ENCODE peak calls at places on chromosome 19, in nine cellular contexts. One of them, this sample, is unnamed.

GRCh38 chr19:45322311-45322710 is 364 bp downstream of the CKM start:
- DNase-seq in lower lobe of right lung: no peak
- DNase-seq in thoracic aorta: no peak
- DNase-seq in thyroid gland: no peak
- DNase-seq in astrocyte: no peak
- DNase-seq in effector memory CD4-positive, alpha-beta T cell: no peak
- DNase-seq in esophagus squamous epithelium: no peak
- DNase-seq in left lung: no peak
- DNase-seq in mammary epithelial cell: no peak
- DNase-seq in this sample: no peak

GRCh38 chr19:45142016-45142727 is 18.6 kb downstream of the NKPD1 start:
- DNase-seq in thoracic aorta: no peak
- DNase-seq in mammary epithelial cell: no peak
- DNase-seq in astrocyte: no peak
- DNase-seq in left lung: no peak
- DNase-seq in effector memory CD4-positive, alpha-beta T cell: no peak
- DNase-seq in thyroid gland: no peak
- DNase-seq in esophagus squamous epithelium: no peak
- DNase-seq in lower lobe of right lung: no peak
- DNase-seq in this sample: no peak

GRCh38 chr19:45640849-45641273 is 1.7 kb upstream of the EML2 start:
- DNase-seq in thyroid gland: no peak
- DNase-seq in thoracic aorta: no peak
- DNase-seq in mammary epithelial cell: peak; percentile 85
- DNase-seq in esophagus squamous epithelium: no peak
- DNase-seq in lower lobe of right lung: peak; percentile 53
- DNase-seq in left lung: no peak
- DNase-seq in astrocyte: no peak
- DNase-seq in effector memory CD4-positive, alpha-beta T cell: no peak
- DNase-seq in this sample: no peak

GRCh38 chr19:32222594-32222993 is 122.8 kb upstream of the ZNF507 start:
- DNase-seq in effector memory CD4-positive, alpha-beta T cell: no peak
- DNase-seq in left lung: no peak
- DNase-seq in thoracic aorta: no peak
- DNase-seq in esophagus squamous epithelium: no peak
- DNase-seq in mammary epithelial cell: no peak
- DNase-seq in astrocyte: no peak
- DNase-seq in lower lobe of right lung: no peak
- DNase-seq in thyroid gland: no peak
- DNase-seq in this sample: no peak

GRCh38 chr19:46080561-46080960 is 39.8 kb upstream of the IGFL4 start:
- DNase-seq in left lung: no peak
- DNase-seq in mammary epithelial cell: peak; percentile 81
- DNase-seq in thoracic aorta: no peak
- DNase-seq in lower lobe of right lung: no peak
- DNase-seq in astrocyte: peak; percentile 100
- DNase-seq in thyroid gland: no peak
- DNase-seq in esophagus squamous epithelium: no peak
- DNase-seq in effector memory CD4-positive, alpha-beta T cell: no peak
- DNase-seq in this sample: peak; percentile 52

GRCh38 chr19:19661675-19662251 is 1.7 kb downstream of the ATP13A1 start:
- DNase-seq in mammary epithelial cell: no peak
- DNase-seq in effector memory CD4-positive, alpha-beta T cell: peak; percentile 48
- DNase-seq in thoracic aorta: no peak
- DNase-seq in esophagus squamous epithelium: no peak
- DNase-seq in lower lobe of right lung: peak; percentile 48
- DNase-seq in left lung: peak; percentile 66
- DNase-seq in astrocyte: no peak
- DNase-seq in thyroid gland: no peak
- DNase-seq in this sample: no peak

GRCh38 chr19:41554902-41555301 is 21.1 kb upstream of the CEACAM21 start:
- DNase-seq in effector memory CD4-positive, alpha-beta T cell: no peak
- DNase-seq in mammary epithelial cell: no peak
- DNase-seq in left lung: no peak
- DNase-seq in lower lobe of right lung: no peak
- DNase-seq in thoracic aorta: no peak
- DNase-seq in esophagus squamous epithelium: no peak
- DNase-seq in thyroid gland: no peak
- DNase-seq in astrocyte: no peak
- DNase-seq in this sample: no peak

GRCh38 chr19:387777-388176 is 21.2 kb downstream of the C2CD4C start:
- DNase-seq in left lung: no peak
- DNase-seq in astrocyte: no peak
- DNase-seq in esophagus squamous epithelium: no peak
- DNase-seq in mammary epithelial cell: no peak
- DNase-seq in thoracic aorta: no peak
- DNase-seq in effector memory CD4-positive, alpha-beta T cell: no peak
- DNase-seq in thyroid gland: no peak
- DNase-seq in lower lobe of right lung: no peak
- DNase-seq in this sample: no peak

GRCh38 chr19:17402982-17403855 is 2.2 kb downstream of the BST2 start:
- DNase-seq in left lung: no peak
- DNase-seq in astrocyte: no peak
- DNase-seq in esophagus squamous epithelium: no peak
- DNase-seq in thoracic aorta: no peak
- DNase-seq in thyroid gland: no peak
- DNase-seq in lower lobe of right lung: no peak
- DNase-seq in effector memory CD4-positive, alpha-beta T cell: no peak
- DNase-seq in mammary epithelial cell: no peak
- DNase-seq in this sample: no peak

DNA sequence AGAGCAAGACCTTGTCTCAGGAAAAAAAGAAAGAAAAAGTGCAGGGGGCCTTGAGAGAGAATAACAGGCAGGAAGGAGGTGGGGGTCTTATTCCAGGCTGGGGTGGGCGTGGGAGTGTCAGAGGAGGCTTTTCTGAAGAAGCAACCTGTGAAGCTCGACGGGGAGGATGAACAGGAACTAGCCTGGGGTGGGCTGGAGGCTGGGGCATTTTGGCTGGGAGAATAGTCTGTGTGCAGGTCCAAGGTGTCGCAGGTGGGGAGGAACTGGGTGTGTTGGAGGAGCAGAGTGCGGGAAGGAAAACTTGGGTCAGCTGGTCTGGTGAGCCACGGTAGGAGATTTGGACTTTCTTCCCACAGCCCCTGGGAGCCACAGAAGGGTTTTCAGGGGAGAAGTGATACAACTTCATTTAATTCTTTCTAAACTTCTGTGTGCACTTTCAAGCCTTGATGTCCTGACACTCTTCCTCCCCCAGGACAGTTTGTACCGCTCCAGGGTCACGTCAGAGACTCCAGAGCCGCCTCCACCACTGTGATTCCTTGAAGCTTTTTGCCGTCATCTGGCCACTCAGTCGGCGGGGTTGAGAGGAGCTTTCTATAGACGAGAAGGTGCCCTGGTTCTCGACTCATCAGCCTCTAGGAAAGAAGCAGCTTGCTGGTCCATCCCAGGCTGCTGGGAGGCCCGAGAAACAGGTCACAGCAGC is 138.7 kb downstream of the SIPA1L3 start:
- DNase-seq in astrocyte: no peak
- DNase-seq in lower lobe of right lung: no peak
- DNase-seq in left lung: peak; percentile 38
- DNase-seq in esophagus squamous epithelium: no peak
- DNase-seq in thoracic aorta: no peak
- DNase-seq in thyroid gland: no peak
- DNase-seq in effector memory CD4-positive, alpha-beta T cell: no peak
- DNase-seq in mammary epithelial cell: no peak
- DNase-seq in this sample: no peak
- H3K4me1 ChIP-seq in astrocyte: peaks cover 25% of the 10 kb centered on the region
- H3K4me1 ChIP-seq in lower lobe of right lung: peaks cover 13% of the 10 kb centered on the region
- H3K4me1 ChIP-seq in left lung: peaks cover 18% of the 10 kb centered on the region
- H3K4me1 ChIP-seq in esophagus squamous epithelium: no peaks in the 10 kb centered on the region
- H3K4me1 ChIP-seq in thoracic aorta: no peaks in the 10 kb centered on the region
- H3K4me1 ChIP-seq in thyroid gland: no peaks in the 10 kb centered on the region
- H3K4me1 ChIP-seq in effector memory CD4-positive, alpha-beta T cell: peaks cover 19% of the 10 kb centered on the region
- H3K4me1 ChIP-seq in mammary epithelial cell: no peaks in the 10 kb centered on the region
- H3K4me1 ChIP-seq in this sample: no peaks in the 10 kb centered on the region

GRCh38 chr19:10288662-10289166 is 1.0 kb upstream of the ICAM5 start:
- DNase-seq in effector memory CD4-positive, alpha-beta T cell: no peak
- DNase-seq in thoracic aorta: no peak
- DNase-seq in astrocyte: no peak
- DNase-seq in esophagus squamous epithelium: no peak
- DNase-seq in thyroid gland: no peak
- DNase-seq in mammary epithelial cell: no peak
- DNase-seq in left lung: peak; percentile 82
- DNase-seq in lower lobe of right lung: peak; percentile 76
- DNase-seq in this sample: peak; percentile 52
- H3K4me1 ChIP-seq in effector memory CD4-positive, alpha-beta T cell: peaks cover 69% of the 10 kb centered on the region
- H3K4me1 ChIP-seq in thoracic aorta: peaks cover 58% of the 10 kb centered on the region
- H3K4me1 ChIP-seq in astrocyte: peaks cover 32% of the 10 kb centered on the region
- H3K4me1 ChIP-seq in esophagus squamous epithelium: peaks cover 65% of the 10 kb centered on the region
- H3K4me1 ChIP-seq in thyroid gland: peaks cover 67% of the 10 kb centered on the region
- H3K4me1 ChIP-seq in mammary epithelial cell: peaks cover 56% of the 10 kb centered on the region
- H3K4me1 ChIP-seq in left lung: peaks cover 99% of the 10 kb centered on the region
- H3K4me1 ChIP-seq in lower lobe of right lung: peaks cover 100% of the 10 kb centered on the region
- H3K4me1 ChIP-seq in this sample: no peaks in the 10 kb centered on the region

DNA sequence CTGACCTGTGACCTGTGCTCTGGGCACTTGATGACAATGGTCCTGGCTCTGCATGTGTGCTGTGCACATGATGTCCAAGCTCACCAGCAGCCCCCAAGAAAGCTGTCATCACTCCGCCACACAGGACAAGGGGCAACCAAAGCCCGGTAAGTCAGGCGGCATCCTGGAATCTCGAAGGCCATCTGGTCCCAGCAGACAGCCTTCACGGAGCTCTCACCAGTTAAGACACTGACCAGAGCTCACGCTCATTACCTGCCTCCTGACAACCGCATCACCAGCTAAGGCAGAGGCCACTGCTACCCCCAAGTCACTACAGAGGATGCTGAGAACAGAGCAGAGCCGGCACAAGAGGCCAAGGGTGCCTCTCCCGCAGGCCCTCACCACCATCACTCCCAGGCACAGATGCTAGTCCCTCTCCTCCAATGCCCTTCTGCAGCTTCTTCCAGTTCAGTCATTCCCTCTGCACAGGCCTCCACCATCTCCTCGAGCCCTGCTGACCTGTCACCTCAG is 10.6 kb downstream of the PPP6R1 start:
- DNase-seq in lower lobe of right lung: no peak
- DNase-seq in mammary epithelial cell: no peak
- DNase-seq in astrocyte: no peak
- DNase-seq in thyroid gland: no peak
- DNase-seq in esophagus squamous epithelium: no peak
- DNase-seq in thoracic aorta: no peak
- DNase-seq in left lung: no peak
- DNase-seq in effector memory CD4-positive, alpha-beta T cell: no peak
- DNase-seq in this sample: no peak
- H3K4me1 ChIP-seq in lower lobe of right lung: peaks cover 56% of the 10 kb centered on the region
- H3K4me1 ChIP-seq in mammary epithelial cell: peaks cover 15% of the 10 kb centered on the region
- H3K4me1 ChIP-seq in astrocyte: peaks cover 16% of the 10 kb centered on the region
- H3K4me1 ChIP-seq in thyroid gland: peaks cover 53% of the 10 kb centered on the region
- H3K4me1 ChIP-seq in esophagus squamous epithelium: peaks cover 39% of the 10 kb centered on the region
- H3K4me1 ChIP-seq in thoracic aorta: peaks cover 7% of the 10 kb centered on the region
- H3K4me1 ChIP-seq in left lung: peaks cover 56% of the 10 kb centered on the region
- H3K4me1 ChIP-seq in effector memory CD4-positive, alpha-beta T cell: peaks cover 38% of the 10 kb centered on the region
- H3K4me1 ChIP-seq in this sample: no peaks in the 10 kb centered on the region

GRCh38 chr19:47511681-47512080 is 3.2 kb downstream of the NAPA start:
- DNase-seq in esophagus squamous epithelium: no peak
- DNase-seq in thoracic aorta: no peak
- DNase-seq in mammary epithelial cell: no peak
- DNase-seq in thyroid gland: no peak
- DNase-seq in effector memory CD4-positive, alpha-beta T cell: no peak
- DNase-seq in left lung: peak; percentile 36
- DNase-seq in astrocyte: no peak
- DNase-seq in lower lobe of right lung: no peak
- DNase-seq in this sample: no peak

GRCh38 chr19:47512948-47513319 is 1.9 kb downstream of the NAPA start:
- DNase-seq in thoracic aorta: no peak
- DNase-seq in astrocyte: no peak
- DNase-seq in effector memory CD4-positive, alpha-beta T cell: no peak
- DNase-seq in esophagus squamous epithelium: no peak
- DNase-seq in mammary epithelial cell: no peak
- DNase-seq in thyroid gland: no peak
- DNase-seq in left lung: no peak
- DNase-seq in lower lobe of right lung: no peak
- DNase-seq in this sample: no peak

GRCh38 chr19:47511128-47511517 is 3.7 kb downstream of the NAPA start:
- DNase-seq in mammary epithelial cell: no peak
- DNase-seq in lower lobe of right lung: no peak
- DNase-seq in thoracic aorta: no peak
- DNase-seq in effector memory CD4-positive, alpha-beta T cell: no peak
- DNase-seq in esophagus squamous epithelium: no peak
- DNase-seq in astrocyte: no peak
- DNase-seq in left lung: peak; percentile 60
- DNase-seq in thyroid gland: no peak
- DNase-seq in this sample: peak; percentile 85

GRCh38 chr19:47510516-47511127 is 4.2 kb downstream of the NAPA start:
- DNase-seq in thyroid gland: no peak
- DNase-seq in lower lobe of right lung: no peak
- DNase-seq in esophagus squamous epithelium: no peak
- DNase-seq in astrocyte: no peak
- DNase-seq in mammary epithelial cell: no peak
- DNase-seq in effector memory CD4-positive, alpha-beta T cell: no peak
- DNase-seq in thoracic aorta: no peak
- DNase-seq in left lung: peak; percentile 33
- DNase-seq in this sample: no peak

DNA sequence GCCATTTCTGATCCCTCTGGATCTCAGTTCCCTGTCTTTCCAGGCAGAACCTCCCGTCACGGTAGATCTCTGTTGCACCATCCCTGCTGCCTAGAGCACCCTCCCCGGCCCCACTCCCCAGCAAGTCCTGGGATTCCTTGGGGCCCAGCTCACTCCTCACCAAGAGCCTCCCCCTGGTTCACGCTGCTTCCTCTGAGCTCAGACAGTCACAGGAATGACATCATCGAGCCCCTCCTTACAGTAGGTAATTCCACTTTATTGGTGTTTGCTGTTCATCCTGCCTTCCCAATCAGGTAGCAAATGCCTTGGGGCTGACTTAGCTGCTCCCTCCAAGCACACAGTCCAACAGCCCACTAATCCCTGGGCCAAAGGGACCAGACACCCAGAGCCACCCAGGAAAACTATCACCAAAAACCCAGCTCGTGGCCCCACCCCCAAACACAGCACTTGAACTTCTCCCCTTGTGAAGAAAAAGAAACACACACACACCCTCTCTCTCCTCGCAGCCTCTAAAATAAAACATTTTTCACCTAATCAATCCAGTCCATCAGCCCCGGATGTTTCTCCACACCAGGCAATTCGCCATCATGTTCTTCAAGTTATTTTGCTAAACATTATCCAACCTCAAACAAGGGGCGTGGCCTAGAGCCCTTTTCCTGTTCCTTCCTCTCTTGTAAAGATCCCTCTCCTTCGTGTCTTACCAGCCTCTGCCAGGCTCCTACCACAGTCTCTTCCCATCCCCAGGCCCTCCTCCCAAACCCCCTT is 2.5 kb downstream of the NAPA start:
- DNase-seq in esophagus squamous epithelium: no peak
- DNase-seq in effector memory CD4-positive, alpha-beta T cell: no peak
- DNase-seq in left lung: no peak
- DNase-seq in astrocyte: no peak
- DNase-seq in mammary epithelial cell: no peak
- DNase-seq in lower lobe of right lung: peak; percentile 65
- DNase-seq in thyroid gland: peak; percentile 57
- DNase-seq in thoracic aorta: no peak
- DNase-seq in this sample: peak; percentile 65
- H3K4me1 ChIP-seq in esophagus squamous epithelium: peaks cover 65% of the 10 kb centered on the region
- H3K4me1 ChIP-seq in effector memory CD4-positive, alpha-beta T cell: peaks cover 33% of the 10 kb centered on the region
- H3K4me1 ChIP-seq in left lung: peaks cover 78% of the 10 kb centered on the region
- H3K4me1 ChIP-seq in astrocyte: peaks cover 19% of the 10 kb centered on the region
- H3K4me1 ChIP-seq in mammary epithelial cell: peaks cover 31% of the 10 kb centered on the region
- H3K4me1 ChIP-seq in lower lobe of right lung: peaks cover 74% of the 10 kb centered on the region
- H3K4me1 ChIP-seq in thyroid gland: peaks cover 68% of the 10 kb centered on the region
- H3K4me1 ChIP-seq in thoracic aorta: peaks cover 74% of the 10 kb centered on the region
- H3K4me1 ChIP-seq in this sample: peaks cover 60% of the 10 kb centered on the region